ENCODE peak calls at places on chromosomes 6 and 20, in five cellular contexts. E is AG10803, Y is NB4, C is left lung, J is AG09309. G is an unnamed sample.

GRCh38 chr6:48194596-48195295 is 83.7 kb upstream of the PTCHD4 start:
- DNase-seq in J (no peak), C (no peak), Y (no peak), E (no peak), G (no peak)

GRCh38 chr20:17835240-17835940 is 133.2 kb downstream of the SNX5 start:
- DNase-seq in J (peak), Y (no peak), E (peak), C (no peak), G (peak)

GRCh38 chr20:54194724-54195438 is 13.0 kb upstream of the PFDN4 start:
- DNase-seq in J (no peak), C (no peak), Y (peak), E (peak), G (no peak)

GRCh38 chr20:49286689-49287551 is 9.1 kb upstream of the ZNFX1 start:
- DNase-seq in Y (peak), J (no peak), E (no peak), C (no peak), G (no peak)

GRCh38 chr6:162343902-162344226 is 383.7 kb downstream of the PRKN start:
- DNase-seq in Y (no peak), J (no peak), E (peak), C (no peak), G (no peak)

GRCh38 chr6:137707590-137708360 is 159.3 kb upstream of the TNFAIP3 start:
- DNase-seq in E (peak), Y (peak), J (peak), C (peak), G (no peak)

GRCh38 chr6:166618866-166619761 is 7.9 kb downstream of the RPS6KA2 start:
- DNase-seq in Y (no peak), J (peak), E (peak), C (no peak), G (no peak)

GRCh38 chr6:128242765-128243403 is 277.5 kb downstream of the PTPRK start:
- DNase-seq in Y (no peak), J (peak), C (no peak), E (peak), G (no peak)

GRCh38 chr6:150030611-150031010 is 5.3 kb upstream of the RAET1L start:
- DNase-seq in J (no peak), Y (no peak), C (no peak), E (no peak), G (no peak)

GRCh38 chr6:63275953-63276352 is 43.8 kb downstream of the LGSN start:
- DNase-seq in Y (no peak), E (no peak), J (no peak), C (no peak), G (no peak)

GRCh38 chr6:21582651-21583050 is 10.9 kb upstream of the SOX4 start:
- DNase-seq in Y (no peak), J (no peak), C (no peak), E (no peak), G (no peak)

GRCh38 chr6:30573113-30573512 is 1.9 kb downstream of the ABCF1 start:
- DNase-seq in J (no peak), Y (no peak), E (no peak), C (no peak), G (no peak)

GRCh38 chr6:141335889-141336288 is 796.8 kb upstream of the GJE1 start:
- DNase-seq in Y (no peak), J (no peak), E (no peak), C (no peak), G (no peak)

GRCh38 chr6:56387621-56388413 is 140.4 kb upstream of the COL21A1 start:
- DNase-seq in C (peak), E (no peak), Y (no peak), J (no peak), G (no peak)

GRCh38 chr6:11606287-11606686 is 68.7 kb downstream of the TMEM170B start:
- DNase-seq in C (no peak), E (no peak), J (no peak), Y (no peak), G (no peak)

GRCh38 chr6:16276991-16277981 is 38.9 kb downstream of the GMPR start:
- DNase-seq in J (peak), C (peak), Y (peak), E (peak), G (no peak)

GRCh38 chr20:62952373-62953166 is at the start of gene SLC17A9:
- DNase-seq in E (peak), C (peak), J (no peak), Y (peak), G (no peak)

GRCh38 chr6:45655630-45656422 is 278.1 kb upstream of the SUPT3H start:
- DNase-seq in Y (no peak), C (no peak), E (peak), J (peak), G (no peak)

GRCh38 chr6:101286146-101286545 is 107.4 kb upstream of the GRIK2 start:
- DNase-seq in J (no peak), Y (no peak), C (no peak), E (no peak), G (no peak)

GRCh38 chr6:31115941-31116560 is 1.5 kb downstream of the PSORS1C1 start:
- DNase-seq in Y (no peak), C (no peak), E (no peak), J (no peak), G (no peak)

GRCh38 chr20:44742304-44743079 is 3.2 kb upstream of the KCNK15 start:
- DNase-seq in Y (no peak), C (no peak), E (no peak), J (no peak), G (no peak)

GRCh38 chr6:50959081-50959641 is 140.5 kb downstream of the TFAP2B start:
- DNase-seq in Y (no peak), C (no peak), E (no peak), J (no peak), G (no peak)

GRCh38 chr6:158060447-158061360 is 79.0 kb downstream of the SYNJ2 start:
- DNase-seq in C (peak), J (peak), Y (peak), E (peak), G (peak)

GRCh38 chr6:113103618-113104390 is 753.3 kb upstream of the MARCKS start:
- DNase-seq in Y (no peak), E (peak), C (no peak), J (peak), G (no peak)

GRCh38 chr20:50325215-50325614 is 134.6 kb downstream of the CEBPB start:
- DNase-seq in Y (no peak), E (no peak), J (no peak), C (no peak), G (no peak)

GRCh38 chr6:106446287-106446885 is 85.9 kb downstream of the CRYBG1 start:
- DNase-seq in E (peak), C (no peak), Y (peak), J (no peak), G (no peak)

GRCh38 chr6:53624491-53624890 is 41.1 kb downstream of the KLHL31 start:
- DNase-seq in J (no peak), C (no peak), Y (no peak), E (no peak), G (no peak)

GRCh38 chr6:22512716-22513452 is 56.5 kb upstream of the HDGFL1 start:
- DNase-seq in E (no peak), C (no peak), Y (no peak), J (no peak), G (no peak)

GRCh38 chr20:24589845-24590192 is 120.4 kb downstream of the SYNDIG1 start:
- DNase-seq in J (no peak), C (no peak), E (no peak), Y (no peak), G (no peak)

GRCh38 chr6:155126727-155127439 is 131.8 kb downstream of the TIAM2 start:
- DNase-seq in C (no peak), E (peak), Y (peak), J (no peak), G (no peak)

GRCh38 chr6:26340066-26340465 is 24.9 kb upstream of the BTN3A2 start:
- DNase-seq in J (no peak), E (no peak), Y (no peak), C (no peak), G (no peak)

GRCh38 chr6:22146581-22147468 is 150.0 kb downstream of the PRL start:
- DNase-seq in E (peak), J (no peak), C (no peak), Y (no peak), G (no peak)

GRCh38 chr6:159720708-159721107 is 6.6 kb upstream of the WTAP start:
- DNase-seq in E (peak), J (no peak), C (no peak), Y (peak), G (no peak)

GRCh38 chr6:161255518-161255917 is 18.3 kb downstream of the AGPAT4 start:
- DNase-seq in J (no peak), C (no peak), Y (no peak), E (no peak), G (no peak)

GRCh38 chr6:111618407-111618806 is 12.7 kb upstream of the TRAF3IP2 start:
- DNase-seq in C (no peak), E (no peak), J (no peak), Y (no peak), G (no peak)

GRCh38 chr6:27544612-27545260 is 71.8 kb upstream of the ZNF184 start:
- DNase-seq in C (no peak), Y (no peak), J (no peak), E (no peak), G (no peak)
- H3K4me3 ChIP-seq in C (no peak), Y (peak), J (peak), E (peak), G (no peak)

GRCh38 chr6:108914235-108915022 is 66.2 kb downstream of the ARMC2 start:
- DNase-seq in C (no peak), Y (peak), J (no peak), E (peak), G (no peak)
- TF ChIP-seq CTCF in C (peak), Y (peak), J (peak), E (peak), G (no peak)

DNA sequence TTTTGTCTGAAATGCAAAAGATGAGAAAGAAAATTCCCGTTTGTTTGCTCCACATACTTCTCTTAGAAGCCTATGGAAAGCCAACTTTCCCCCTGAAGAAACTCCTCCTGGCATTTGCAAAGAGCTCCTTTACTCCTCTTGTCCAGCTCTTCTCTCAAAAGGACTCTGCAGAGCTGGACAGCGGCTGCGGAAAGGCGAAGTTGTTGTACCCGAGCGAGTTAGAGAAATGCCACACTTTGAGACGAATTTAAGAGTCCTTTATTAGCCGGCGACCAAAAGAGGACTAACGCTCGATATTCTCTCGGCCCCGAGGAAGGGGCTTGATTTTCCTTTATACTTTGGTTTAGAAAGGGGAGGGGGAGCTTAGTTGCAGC is 157.8 kb downstream of the TRIM27 start:
- DNase-seq in E (no peak), J (no peak), Y (no peak), C (no peak), G (no peak)
- H3K4me3 ChIP-seq in E (no peak), J (no peak), Y (no peak), C (no peak), G (no peak)

GRCh38 chr20:6122873-6123649 is at the start of gene FERMT1:
- DNase-seq in C (peak), Y (peak), E (peak), J (no peak), G (no peak)
- TF ChIP-seq CTCF in C (no peak), Y (no peak), E (peak), J (peak), G (no peak)

GRCh38 chr6:36101691-36102090 is 28.6 kb upstream of the MAPK13 start:
- DNase-seq in J (no peak), C (no peak), Y (no peak), E (no peak), G (no peak)

GRCh38 chr6:36110053-36110452 is 20.3 kb upstream of the MAPK13 start:
- DNase-seq in Y (no peak), E (no peak), J (no peak), C (no peak), G (no peak)

GRCh38 chr6:36109092-36109491 is 21.2 kb upstream of the MAPK13 start:
- DNase-seq in J (no peak), C (no peak), E (no peak), Y (no peak), G (no peak)

GRCh38 chr6:36099872-36100483 is 30.3 kb upstream of the MAPK13 start:
- DNase-seq in E (no peak), J (no peak), Y (no peak), C (no peak), G (no peak)

DNA sequence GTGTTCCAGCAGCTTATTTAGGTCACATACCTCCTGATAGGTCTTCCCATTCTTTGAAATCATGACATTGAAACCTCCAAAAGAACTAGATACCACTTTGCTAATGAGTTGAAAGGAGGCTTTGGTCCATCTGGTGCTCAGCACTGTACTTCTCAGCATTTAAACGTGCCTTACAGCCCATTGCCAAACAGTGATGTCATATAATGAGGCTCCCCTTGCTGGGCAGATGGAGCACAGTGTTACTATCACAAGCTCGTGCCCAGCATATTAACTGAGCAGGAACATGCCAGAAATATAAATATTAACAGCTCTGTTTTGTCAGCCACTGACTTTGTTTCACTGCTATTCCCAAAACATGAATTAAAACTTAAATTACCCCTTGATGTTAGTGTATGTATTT is 25.5 kb upstream of the MAPK13 start:
- DNase-seq in Y (no peak), E (peak), C (no peak), J (no peak), G (no peak)
- H3K4me3 ChIP-seq in Y (no peak), E (no peak), C (no peak), J (no peak), G (no peak)

DNA sequence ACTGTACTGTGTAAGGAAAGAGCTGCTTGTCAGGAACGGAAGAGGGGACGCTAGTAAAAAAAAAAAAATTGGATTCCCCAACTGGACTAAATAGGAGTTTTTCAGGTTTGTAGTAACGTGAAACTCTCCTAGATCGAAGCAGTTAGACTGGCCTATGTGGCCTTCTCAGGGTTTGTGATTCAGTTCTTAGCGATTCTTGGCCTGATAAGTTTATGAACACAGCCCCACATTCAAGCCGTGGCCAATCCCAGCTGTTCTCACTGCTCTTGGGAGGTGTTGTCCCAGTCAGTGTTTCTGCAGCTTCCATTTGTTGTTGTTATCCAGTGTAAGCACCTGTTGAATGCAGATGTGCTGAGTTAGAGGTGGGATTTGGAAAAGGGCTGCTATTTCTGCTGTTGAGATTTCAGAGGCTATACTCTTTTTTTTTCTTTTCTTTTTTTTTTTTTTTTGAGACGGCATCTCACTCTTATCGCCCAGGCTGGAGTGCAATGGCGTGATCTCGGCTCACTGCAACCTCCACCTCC is 29.7 kb downstream of the TAF8 start:
- DNase-seq in E (no peak), Y (no peak), J (no peak), C (no peak), G (no peak)
- TF ChIP-seq CTCF in E (no peak), Y (no peak), J (no peak), C (no peak), G (no peak)

G was measured in breast epithelium.